ENCODE peak calls at places on chromosomes 5 and 9, in four cellular contexts. H is fibroblast of lung, S is foreskin fibroblast, Z is nephron progenitor cell. F is an unnamed sample.
A peak's percentile ranks its signal among the peaks of the same experiment; 100 is the strongest.

GRCh38 chr9:134597957-134598883 is 43.4 kb upstream of the COL5A1 start:
- DNase-seq in H (no peak), S (no peak), Z (no peak), F (no peak)

GRCh38 chr5:143733635-143734341 is 78.2 kb upstream of the HMHB1 start:
- DNase-seq in H (no peak), S (no peak), Z (no peak), F (peak; percentile 19)

GRCh38 chr5:34982823-34983222 is 53.5 kb downstream of the DNAJC21 start:
- DNase-seq in H (no peak), S (no peak), Z (no peak), F (no peak)

GRCh38 chr5:131496400-131496713 is 138.7 kb downstream of the RAPGEF6 start:
- DNase-seq in H (no peak), S (no peak), Z (no peak), F (no peak)

GRCh38 chr9:131672451-131672850 is 67.4 kb downstream of the RAPGEF1 start:
- DNase-seq in H (no peak), S (no peak), Z (no peak), F (no peak)

GRCh38 chr5:151270599-151270998 is 17.6 kb downstream of the GM2A start:
- DNase-seq in H (no peak), S (peak; percentile 57), Z (no peak), F (peak; percentile 50)

GRCh38 chr5:57862471-57863282 is 380.1 kb upstream of the ACTBL2 start:
- DNase-seq in H (peak; percentile 39), S (peak; percentile 18), Z (no peak), F (peak; percentile 69)

GRCh38 chr5:145761282-145761681 is 73.9 kb downstream of the PRELID2 start:
- DNase-seq in H (no peak), S (no peak), Z (no peak), F (no peak)

GRCh38 chr5:15752886-15753285 is 252.9 kb downstream of the FBXL7 start:
- DNase-seq in H (peak; percentile 69), S (no peak), Z (peak; percentile 35), F (peak; percentile 72)

GRCh38 chr5:2357309-2357708 is 394.2 kb downstream of the IRX2 start:
- DNase-seq in H (no peak), S (no peak), Z (no peak), F (no peak)

GRCh38 chr5:148186248-148187003 is 16.4 kb upstream of the SPINK6 start:
- DNase-seq in H (peak; percentile 80), S (peak; percentile 1), Z (no peak), F (peak; percentile 76)

GRCh38 chr5:55151923-55152842 is 7.8 kb upstream of the GPX8 start:
- DNase-seq in H (peak; percentile 90), S (peak; percentile 81), Z (no peak), F (peak; percentile 71)

GRCh38 chr5:89241186-89241585 is 358.2 kb upstream of the MEF2C start:
- DNase-seq in H (peak; percentile 79), S (peak; percentile 28), Z (no peak), F (peak; percentile 10)

GRCh38 chr9:120745278-120745677 is 31.0 kb upstream of the MEGF9 start:
- DNase-seq in H (no peak), S (no peak), Z (no peak), F (no peak)

GRCh38 chr5:142317173-142317572 is 7.6 kb downstream of the SPRY4 start:
- DNase-seq in H (no peak), S (no peak), Z (no peak), F (no peak)

GRCh38 chr5:79416499-79416898 is 97.4 kb downstream of the HOMER1 start:
- DNase-seq in H (peak; percentile 74), S (peak; percentile 30), Z (no peak), F (no peak)

GRCh38 chr5:39486361-39486760 is 61.6 kb upstream of the DAB2 start:
- DNase-seq in H (no peak), S (no peak), Z (no peak), F (no peak)

GRCh38 chr5:141628175-141628788 is 8.4 kb downstream of the HDAC3 start:
- DNase-seq in H (peak; percentile 51), S (no peak), Z (no peak), F (no peak)